ENCODE peak calls at places on chromosomes 4 and X, in four cellular contexts. L, Q, O and R are unnamed samples.

GRCh38 chrX:150975655-150976390 is 7.3 kb upstream of the HMGB3 start:
- DNase-seq in L (no peak), Q (no peak), O (no peak), R (no peak)

GRCh38 chr4:59960143-59960542 is 1240.0 kb upstream of the ADGRL3 start:
- DNase-seq in L (no peak), Q (peak), O (no peak), R (no peak)

GRCh38 chrX:10156199-10157031 is at the start of gene CLCN4:
- DNase-seq in L (no peak), Q (peak), O (peak), R (no peak)

GRCh38 chr4:119690871-119691270 is 62.3 kb upstream of the PDE5A start:
- DNase-seq in L (no peak), Q (no peak), O (no peak), R (no peak)

GRCh38 chr4:67520141-67520540 is 25.2 kb downstream of the CENPC start:
- DNase-seq in L (no peak), Q (no peak), O (no peak), R (no peak)

GRCh38 chrX:119573840-119574393 is 446 bp upstream of the UBE2A start:
- DNase-seq in L (no peak), Q (peak), O (no peak), R (no peak)

GRCh38 chr4:188138227-188138626 is 1.0 kb upstream of the TRIML1 start:
- DNase-seq in L (no peak), Q (no peak), O (no peak), R (no peak)

GRCh38 chr4:110624904-110625494 is 2.1 kb upstream of the PITX2 start:
- DNase-seq in L (no peak), Q (no peak), O (no peak), R (no peak)

GRCh38 chrX:70196961-70197805 is 19.9 kb downstream of the DGAT2L6 start:
- DNase-seq in L (no peak), Q (peak), O (peak), R (no peak)

GRCh38 chr4:125891597-125892258 is 577.0 kb downstream of the FAT4 start:
- DNase-seq in L (peak), Q (no peak), O (no peak), R (no peak)

GRCh38 chr4:80073362-80074008 is 456 bp upstream of the ANTXR2 start:
- DNase-seq in L (no peak), Q (no peak), O (no peak), R (no peak)

GRCh38 chrX:16664626-16665025 is 14.7 kb downstream of the S100G start:
- DNase-seq in L (no peak), Q (no peak), O (no peak), R (no peak)

GRCh38 chr4:102585329-102585728 is 84.2 kb downstream of the NFKB1 start:
- DNase-seq in L (no peak), Q (no peak), O (no peak), R (no peak)

GRCh38 chrX:112961981-112962380 is 121.3 kb upstream of the AMOT start:
- DNase-seq in L (no peak), Q (no peak), O (no peak), R (no peak)

GRCh38 chr4:120857312-120857711 is 65.2 kb downstream of the PRDM5 start:
- DNase-seq in L (no peak), Q (no peak), O (no peak), R (no peak)